ENCODE peak calls at places on chromosome 19, in five cellular contexts. O is CD8-positive, alpha-beta T cell; F is EL; P is activated T-helper 1 cell treated with Interleukin-2 at 50 U/mL for 16 hours; X is GM10248. J is an unnamed sample.

GRCh38 chr19:10292206-10292788 is 2.5 kb downstream of the ICAM5 start:
- DNase-seq in X (peak), F (peak), P (peak), O (peak), J (peak)

GRCh38 chr19:32859591-32859990 is 10.0 kb downstream of the SLC7A9 start:
- DNase-seq in P (no peak), F (no peak), X (no peak), O (no peak), J (no peak)

GRCh38 chr19:38691938-38692457 is 44.5 kb downstream of the ACTN4 start:
- DNase-seq in O (no peak), X (no peak), F (peak), P (no peak), J (no peak)

GRCh38 chr19:36140289-36141038 is 598 bp downstream of the CAPNS1 start:
- DNase-seq in P (no peak), O (peak), X (peak), F (peak), J (peak)

GRCh38 chr19:10812902-10813404 is 23.1 kb downstream of the TMED1 start:
- DNase-seq in F (peak), P (no peak), X (no peak), O (no peak), J (no peak)

GRCh38 chr19:1016647-1017114 is 4.2 kb downstream of the TMEM259 start:
- DNase-seq in X (no peak), O (no peak), P (no peak), F (peak), J (no peak)

GRCh38 chr19:11296264-11296663 is 304 bp downstream of the TSPAN16 start:
- DNase-seq in X (no peak), P (no peak), O (no peak), F (no peak), J (no peak)

GRCh38 chr19:38792250-38793111 is 3.5 kb downstream of the LGALS7B start:
- DNase-seq in F (no peak), O (peak), P (peak), X (peak), J (peak)

GRCh38 chr19:405138-405965 is 3.6 kb downstream of the C2CD4C start:
- DNase-seq in F (no peak), P (no peak), O (no peak), X (no peak), J (no peak)

GRCh38 chr19:8148410-8149231 is 771 bp downstream of the FBN3 start:
- DNase-seq in X (no peak), F (no peak), O (no peak), P (no peak), J (no peak)

GRCh38 chr19:39867952-39868351 is 21.8 kb upstream of the FBL start:
- DNase-seq in F (no peak), P (no peak), X (no peak), O (no peak), J (no peak)

GRCh38 chr19:48915757-48916156 is 15.6 kb downstream of the NUCB1 start:
- DNase-seq in X (no peak), O (no peak), F (no peak), P (no peak), J (no peak)

GRCh38 chr19:34253711-34254551 is 423 bp upstream of the GARRE1 start:
- DNase-seq in O (peak), P (peak), X (peak), F (peak), J (no peak)

GRCh38 chr19:32611161-32611560 is 30.2 kb downstream of the PDCD5 start:
- DNase-seq in O (no peak), P (no peak), F (no peak), X (no peak), J (no peak)

GRCh38 chr19:11378319-11379189 is 4.1 kb downstream of the SWSAP1 start:
- DNase-seq in O (no peak), X (no peak), P (no peak), F (peak), J (no peak)

GRCh38 chr19:29521291-29522075 is 4.3 kb upstream of the VSTM2B start:
- DNase-seq in O (no peak), X (no peak), F (no peak), P (no peak), J (no peak)

GRCh38 chr19:4453232-4454179 is 4.1 kb downstream of the UBXN6 start:
- DNase-seq in X (no peak), F (no peak), O (no peak), P (no peak), J (no peak)

GRCh38 chr19:4571305-4571917 is 11.9 kb upstream of the SEMA6B start:
- DNase-seq in F (no peak), X (no peak), P (no peak), O (no peak), J (no peak)

GRCh38 chr19:45423589-45424190 is at the start of gene ERCC1:
- DNase-seq in F (peak), O (peak), X (peak), P (peak), J (peak)

GRCh38 chr19:49006905-49007304 is 10.0 kb downstream of the LHB start:
- DNase-seq in X (no peak), P (no peak), F (no peak), O (no peak), J (no peak)

GRCh38 chr19:21321996-21322395 is 7.2 kb downstream of the ZNF708 start:
- DNase-seq in F (peak), X (no peak), O (no peak), P (no peak), J (no peak)

GRCh38 chr19:42269518-42270345 is 680 bp downstream of the CIC start:
- DNase-seq in X (no peak), F (no peak), P (no peak), O (no peak), J (no peak)

GRCh38 chr19:38684078-38684861 is 36.8 kb downstream of the ACTN4 start:
- DNase-seq in X (peak), P (no peak), O (no peak), F (peak), J (no peak)

GRCh38 chr19:10295847-10296591 is 6.3 kb downstream of the ICAM5 start:
- DNase-seq in P (no peak), F (no peak), O (no peak), X (no peak), J (no peak)

GRCh38 chr19:11693505-11694499 is 44.9 kb downstream of the ZNF823 start:
- DNase-seq in P (no peak), O (no peak), X (no peak), F (peak), J (no peak)

GRCh38 chr19:3243851-3244700 is 19.6 kb downstream of the CELF5 start:
- DNase-seq in O (peak), P (no peak), X (no peak), F (peak), J (peak)

GRCh38 chr19:32453736-32454135 is 48.2 kb downstream of the DPY19L3 start:
- DNase-seq in F (peak), P (no peak), X (no peak), O (no peak), J (no peak)

GRCh38 chr19:41521860-41522555 is 54.0 kb upstream of the CEACAM21 start:
- DNase-seq in F (no peak), O (peak), X (no peak), P (peak), J (peak)

GRCh38 chr19:43526884-43527859 is at the start of gene ETHE1:
- DNase-seq in O (peak), X (peak), P (peak), F (peak), J (peak)